ENCODE peak calls at places on chromosomes 2 and 18, in four cellular contexts. B is A549, I is K562, O is H1. S is an unnamed sample.

GRCh38 chr2:214679736-214680135 is 129.7 kb downstream of the BARD1 start:
- DNase-seq in I (no peak), O (no peak), B (no peak), S (no peak)

GRCh38 chr2:240595381-240596079 is 9.0 kb downstream of the CAPN10 start:
- DNase-seq in O (peak), B (peak), I (peak), S (peak)

GRCh38 chr2:190205643-190206042 is 114.0 kb downstream of the HIBCH start:
- DNase-seq in O (no peak), B (no peak), I (no peak), S (no peak)

GRCh38 chr2:99554238-99554637 is 64.4 kb upstream of the REV1 start:
- DNase-seq in O (peak), I (peak), B (peak), S (no peak)

GRCh38 chr18:31954349-31954748 is 11.4 kb upstream of the TRAPPC8 start:
- DNase-seq in I (no peak), B (peak), O (no peak), S (peak)

GRCh38 chr18:80245781-80246655 is 1.3 kb downstream of the PARD6G start:
- DNase-seq in O (no peak), B (no peak), I (no peak), S (no peak)

GRCh38 chr2:26274058-26274613 is 29.4 kb downstream of the HADHB start:
- DNase-seq in O (no peak), B (peak), I (no peak), S (peak)

GRCh38 chr2:72864500-72864899 is 22.7 kb upstream of the SPR start:
- DNase-seq in O (no peak), I (no peak), B (peak), S (no peak)

GRCh38 chr2:14015113-14015512 is 617.4 kb upstream of the LRATD1 start:
- DNase-seq in O (no peak), I (no peak), B (no peak), S (no peak)

GRCh38 chr2:158489366-158490112 is 32.8 kb downstream of the PKP4 start:
- DNase-seq in O (no peak), I (no peak), B (no peak), S (no peak)

GRCh38 chr18:77037533-77037932 is 95.0 kb downstream of the MBP start:
- DNase-seq in I (no peak), O (no peak), B (no peak), S (no peak)

GRCh38 chr18:2917255-2918047 is 70.6 kb downstream of the EMILIN2 start:
- DNase-seq in I (no peak), B (no peak), O (no peak), S (no peak)

GRCh38 chr18:48230459-48231113 is 178.6 kb downstream of the ZBTB7C start:
- DNase-seq in B (peak), I (peak), O (peak), S (peak)

GRCh38 chr18:1370552-1370951 is 465.9 kb downstream of the ADCYAP1 start:
- DNase-seq in I (no peak), B (no peak), O (no peak), S (no peak)

GRCh38 chr2:239212553-239213419 is 188.0 kb downstream of the HDAC4 start:
- DNase-seq in I (peak), O (no peak), B (no peak), S (no peak)

GRCh38 chr2:120675460-120676130 is 60.1 kb upstream of the GLI2 start:
- DNase-seq in B (peak), I (peak), O (no peak), S (peak)

GRCh38 chr2:85302106-85302505 is 25.7 kb downstream of the TGOLN2 start:
- DNase-seq in O (no peak), I (no peak), B (no peak), S (no peak)

GRCh38 chr18:21273568-21273967 is 31.5 kb downstream of the GREB1L start:
- DNase-seq in B (no peak), I (no peak), O (no peak), S (no peak)

GRCh38 chr18:54284967-54285785 is 15.9 kb downstream of the POLI start:
- DNase-seq in O (no peak), B (no peak), I (peak), S (no peak)

GRCh38 chr2:200797242-200797770 is 14.4 kb upstream of the BZW1 start:
- DNase-seq in O (no peak), B (no peak), I (peak), S (peak)

GRCh38 chr2:170030040-170030439 is 147.9 kb upstream of the MYO3B start:
- DNase-seq in B (no peak), O (no peak), I (no peak), S (no peak)

GRCh38 chr2:175947073-175947472 is 55.0 kb downstream of the LNPK start:
- DNase-seq in B (no peak), I (no peak), O (no peak), S (no peak)

GRCh38 chr18:31553800-31554199 is 37.9 kb upstream of the TTR start:
- DNase-seq in O (no peak), B (peak), I (no peak), S (no peak)

GRCh38 chr2:9769171-9770005 is 73.9 kb upstream of the TAF1B start:
- DNase-seq in O (no peak), B (no peak), I (peak), S (no peak)

GRCh38 chr2:113088173-113088992 is 20.6 kb downstream of the IL1F10 start:
- DNase-seq in I (no peak), B (no peak), O (no peak), S (peak)

GRCh38 chr2:77721593-77721992 is 199.4 kb upstream of the LRRTM4 start:
- DNase-seq in O (no peak), B (no peak), I (no peak), S (no peak)

GRCh38 chr2:141517180-141517851 is 613.5 kb downstream of the LRP1B start:
- DNase-seq in B (peak), O (no peak), I (no peak), S (no peak)

GRCh38 chr2:236672606-236673005 is 103.0 kb downstream of the ACKR3 start:
- DNase-seq in O (no peak), B (no peak), I (no peak), S (no peak)

GRCh38 chr18:23193727-23194126 is 58.4 kb downstream of the CABLES1 start:
- DNase-seq in O (no peak), I (no peak), B (no peak), S (no peak)

GRCh38 chr18:23191232-23191631 is 55.9 kb downstream of the CABLES1 start:
- DNase-seq in B (no peak), I (no peak), O (no peak), S (no peak)

GRCh38 chr18:23194150-23194968 is 59.1 kb downstream of the CABLES1 start:
- DNase-seq in B (no peak), O (no peak), I (no peak), S (no peak)

GRCh38 chr18:23189768-23190661 is 54.7 kb downstream of the CABLES1 start:
- DNase-seq in I (no peak), O (no peak), B (no peak), S (peak)

DNA sequence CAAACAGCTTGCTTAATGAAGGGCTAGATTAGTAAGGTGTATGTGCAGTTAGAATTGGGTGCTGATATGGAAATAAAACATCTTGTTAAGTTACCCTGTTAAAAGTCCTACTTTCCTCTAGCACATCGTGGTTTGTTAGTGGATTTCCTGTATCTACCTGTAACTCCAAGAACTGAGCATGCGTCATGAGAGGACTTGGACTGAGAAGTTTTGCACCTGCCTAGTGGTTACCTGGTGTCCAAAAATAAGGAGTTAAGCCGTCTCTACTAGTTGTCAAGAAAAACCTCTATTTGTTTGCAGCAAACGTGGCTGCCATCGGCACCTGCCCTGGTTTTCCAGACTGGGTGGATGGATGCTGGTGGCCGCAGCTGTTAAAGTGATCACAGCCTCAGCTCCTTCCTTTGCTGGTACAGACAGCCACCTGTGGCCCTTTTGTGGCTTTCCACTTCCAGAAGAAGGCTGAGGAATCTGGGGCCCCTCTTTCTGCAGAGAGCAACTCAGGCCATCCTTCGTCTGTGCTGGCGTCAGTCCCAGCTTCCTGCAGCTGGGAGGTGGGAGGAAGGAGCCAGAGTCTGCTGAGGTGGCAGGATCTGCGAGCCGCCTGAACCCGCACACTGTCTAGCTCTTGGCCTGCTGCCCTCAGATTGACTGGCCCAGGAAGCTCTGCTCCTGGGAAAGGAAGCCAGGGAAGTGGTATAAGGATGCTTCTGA is 56.8 kb downstream of the CABLES1 start:
- DNase-seq in O (no peak), I (no peak), B (no peak), S (no peak)
- TF ChIP-seq PHF8 in O (no peak), I (no peak), B (no peak), S (no peak)

GRCh38 chr2:43022896-43023295 is 203.5 kb downstream of the ZFP36L2 start:
- DNase-seq in B (no peak), O (no peak), I (no peak), S (no peak)
- TF ChIP-seq PHF8 in B (no peak), O (no peak), I (no peak), S (no peak)

GRCh38 chr2:50748652-50749174 is 283.2 kb downstream of the NRXN1 start:
- DNase-seq in O (no peak), I (no peak), B (no peak), S (no peak)

GRCh38 chr2:50752228-50752627 is 279.7 kb downstream of the NRXN1 start:
- DNase-seq in I (no peak), B (no peak), O (no peak), S (no peak)

GRCh38 chr2:50746526-50746925 is 285.4 kb downstream of the NRXN1 start:
- DNase-seq in I (peak), O (no peak), B (peak), S (peak)

GRCh38 chr2:50751255-50752069 is 280.5 kb downstream of the NRXN1 start:
- DNase-seq in I (no peak), B (no peak), O (no peak), S (no peak)

DNA sequence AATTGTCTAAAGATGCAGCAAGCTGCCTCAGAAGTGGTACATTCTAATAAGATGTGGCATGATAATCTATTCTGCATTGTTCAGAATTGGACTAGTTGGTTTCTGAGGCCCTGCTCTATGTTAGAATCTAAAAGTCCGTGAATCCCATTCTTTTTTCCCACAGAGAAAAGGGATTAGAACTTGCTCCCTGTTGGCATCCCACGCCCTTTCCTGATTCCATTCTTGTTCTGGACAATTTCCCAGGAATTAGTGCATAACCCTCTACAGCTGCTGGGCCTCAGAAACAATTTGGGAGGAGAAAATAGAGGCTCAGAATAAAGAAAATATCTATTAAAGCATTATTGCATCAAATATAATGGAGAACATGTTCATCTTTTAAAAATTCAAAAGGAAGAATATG is 282.7 kb downstream of the NRXN1 start:
- DNase-seq in B (no peak), O (no peak), I (no peak), S (no peak)
- TF ChIP-seq PHF8 in B (no peak), O (no peak), I (no peak), S (no peak)

GRCh38 chr18:42712065-42712464 is 403.4 kb downstream of the RIT2 start:
- DNase-seq in O (no peak), B (no peak), I (no peak), S (no peak)
- TF ChIP-seq PHF8 in O (no peak), B (no peak), I (no peak), S (no peak)

GRCh38 chr2:29802976-29803375 is 118.4 kb downstream of the ALK start:
- DNase-seq in I (no peak), B (no peak), O (no peak), S (no peak)
- TF ChIP-seq PHF8 in I (no peak), B (no peak), O (no peak), S (no peak)

GRCh38 chr2:152455738-152456137 is 120.8 kb downstream of the FMNL2 start:
- DNase-seq in O (no peak), B (no peak), I (no peak), S (no peak)

GRCh38 chr2:152453129-152453642 is 118.2 kb downstream of the FMNL2 start:
- DNase-seq in B (no peak), O (peak), I (no peak), S (peak)

GRCh38 chr2:152452256-152452973 is 117.4 kb downstream of the FMNL2 start:
- DNase-seq in O (no peak), I (no peak), B (no peak), S (no peak)

GRCh38 chr2:152456262-152456661 is 121.3 kb downstream of the FMNL2 start:
- DNase-seq in B (peak), O (no peak), I (no peak), S (peak)

DNA sequence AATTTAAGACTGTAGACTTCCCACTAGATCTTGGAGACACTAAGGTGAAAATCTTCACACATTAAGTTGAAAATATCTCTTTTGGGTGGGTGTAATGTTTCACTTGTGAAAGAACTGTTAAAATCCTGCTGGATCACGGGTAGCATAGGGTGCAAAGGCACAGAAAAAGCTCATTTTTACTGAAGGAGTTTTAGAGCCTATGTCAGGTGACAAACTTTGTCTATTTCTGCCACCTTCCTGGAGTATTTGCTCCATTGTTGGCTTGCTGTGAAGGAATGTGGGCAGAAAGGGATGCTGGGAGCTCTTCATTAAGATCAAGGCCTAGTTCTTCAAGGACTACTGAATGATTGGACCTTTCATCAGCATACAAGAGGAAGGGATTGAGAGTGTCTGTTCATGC is 119.4 kb downstream of the FMNL2 start:
- DNase-seq in B (no peak), I (no peak), O (no peak), S (no peak)
- TF ChIP-seq PHF8 in B (no peak), I (no peak), O (no peak), S (no peak)

DNA sequence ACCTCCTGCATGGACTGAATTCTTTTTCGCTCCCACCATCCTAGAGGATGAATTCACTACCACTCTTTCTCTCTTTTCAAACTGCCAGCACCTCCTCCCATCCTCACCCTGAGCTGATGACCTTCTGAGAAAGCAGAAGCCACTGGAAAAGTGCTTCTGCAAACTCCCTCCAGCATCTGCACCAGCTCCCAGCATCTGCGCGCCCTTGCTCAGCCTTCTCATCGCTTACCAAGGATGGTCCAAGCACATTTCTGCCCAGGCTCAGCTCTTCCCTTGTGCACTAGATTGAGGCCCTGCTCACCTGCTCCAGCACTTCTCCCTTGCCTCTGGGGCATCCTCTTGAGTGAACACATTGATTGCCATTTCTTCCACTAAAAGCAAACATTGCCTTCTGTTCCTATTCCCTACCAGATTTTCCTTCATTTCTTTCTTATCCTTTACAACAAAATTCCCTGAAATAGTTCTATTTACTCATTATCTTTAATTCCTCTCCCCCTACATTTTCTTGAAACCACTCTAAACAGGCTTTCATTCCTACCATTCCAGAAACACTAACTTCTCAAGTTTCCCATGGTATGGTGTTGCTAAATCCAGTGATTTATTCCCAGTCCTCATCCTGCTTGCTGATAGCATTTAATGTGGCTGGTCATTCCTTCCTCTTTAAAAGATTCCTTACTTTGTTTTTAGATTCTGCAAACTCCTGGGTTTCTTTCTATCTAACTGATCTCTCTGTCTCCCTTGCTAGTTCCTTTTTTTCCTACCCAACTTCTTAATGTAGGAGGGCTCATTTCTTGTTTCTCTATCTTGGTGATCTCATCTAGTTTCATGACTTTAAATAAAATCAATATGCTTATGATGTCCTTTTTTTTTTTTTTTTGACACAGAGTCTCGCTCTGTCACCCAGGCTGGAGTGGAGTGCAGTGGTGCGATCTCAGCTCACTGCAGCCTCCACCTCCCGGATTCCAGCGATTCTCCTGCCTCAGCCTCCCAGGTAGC is 42.5 kb upstream of the IL1RL1 start:
- DNase-seq in O (no peak), B (no peak), I (no peak), S (no peak)
- TF ChIP-seq PHF8 in O (no peak), B (no peak), I (no peak), S (no peak)

DNA sequence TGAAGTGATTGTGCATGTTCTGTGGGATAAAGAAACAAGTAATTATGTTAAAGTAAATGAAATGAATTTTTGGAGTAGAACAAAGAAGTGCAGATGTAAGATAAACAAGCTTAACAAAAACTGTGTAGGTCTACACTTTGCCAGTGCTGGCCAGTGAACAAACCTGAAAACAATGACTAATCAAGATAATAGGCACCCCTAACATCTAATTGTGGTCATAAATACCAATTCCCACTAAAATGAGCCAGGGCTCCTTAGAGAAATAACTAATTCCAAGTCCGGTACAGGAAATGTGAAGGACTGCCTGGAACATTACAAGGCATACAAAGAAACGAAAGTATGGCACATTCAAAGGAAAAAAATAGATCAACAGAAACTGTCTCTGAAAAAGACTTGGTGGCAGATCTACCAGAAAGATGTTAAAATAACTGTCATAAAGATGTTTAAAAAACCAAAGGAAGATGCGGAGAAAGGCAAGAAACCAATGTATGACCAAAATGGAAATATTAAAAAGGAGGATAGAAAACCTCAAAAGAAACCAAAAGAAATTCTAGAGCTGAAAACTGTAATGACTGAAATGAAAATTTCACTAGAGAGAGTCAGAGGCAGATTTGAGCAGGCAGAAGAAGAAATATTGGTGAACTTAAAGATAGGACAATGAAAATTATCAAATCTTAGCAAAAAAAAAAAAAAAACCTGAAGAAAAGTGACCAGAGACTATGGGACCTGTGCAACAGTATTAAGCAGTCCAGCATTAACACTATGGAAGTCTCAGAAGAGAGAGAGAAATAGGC is 94.7 kb upstream of the SLC66A3 start:
- DNase-seq in O (no peak), I (no peak), B (no peak), S (no peak)
- TF ChIP-seq PHF8 in O (no peak), I (no peak), B (no peak), S (no peak)